ENCODE peak calls at places on chromosomes 12 and 14, in six cellular contexts. I is activated CD8-positive, alpha-beta T cell treated with anti-CD3 and anti-CD28 coated beads for 36 hours; V is Calu3; H is mammary epithelial cell; S is IMR-90; X is uterus. U is an unnamed sample.

GRCh38 chr12:126369487-126370463 is 1304.5 kb downstream of the AACS start:
- DNase-seq in I (no peak), H (no peak), X (no peak), V (no peak), S (no peak), U (no peak)

GRCh38 chr14:44316647-44317432 is 190.2 kb downstream of the FSCB start:
- DNase-seq in H (peak; percentile 96), V (peak; percentile 25), S (peak; percentile 93), I (peak; percentile 55), X (no peak), U (no peak)

GRCh38 chr12:129607756-129608155 is 296.1 kb downstream of the TMEM132D start:
- DNase-seq in I (no peak), S (no peak), X (no peak), V (no peak), H (no peak), U (no peak)

GRCh38 chr12:113197518-113198077 is 12.1 kb downstream of the RITA1 start:
- DNase-seq in H (no peak), V (no peak), S (no peak), I (no peak), X (no peak), U (no peak)

GRCh38 chr14:63231733-63232132 is 27.5 kb downstream of the RHOJ start:
- DNase-seq in S (no peak), V (no peak), I (no peak), H (no peak), X (no peak), U (no peak)

GRCh38 chr12:78863482-78864427 is 819 bp upstream of the SYT1 start:
- DNase-seq in V (peak; percentile 72), I (no peak), X (peak; percentile 60), S (peak; percentile 39), H (peak; percentile 86), U (peak; percentile 55)

GRCh38 chr12:106861984-106862894 is 87.8 kb downstream of the RIC8B start:
- DNase-seq in H (peak; percentile 34), X (no peak), S (peak; percentile 90), I (no peak), V (no peak), U (no peak)

GRCh38 chr12:115451151-115451784 is 767.3 kb upstream of the TBX3 start:
- DNase-seq in H (no peak), I (no peak), S (no peak), X (no peak), V (no peak), U (no peak)

GRCh38 chr14:24310666-24311604 is at the start of gene LTB4R:
- DNase-seq in I (peak; percentile 74), V (no peak), H (peak; percentile 70), X (no peak), S (peak; percentile 73), U (peak; percentile 78)
- TF ChIP-seq CTCF in I (peak; percentile 63), V (no peak), H (peak; percentile 32), X (no peak), S (peak; percentile 26), U (peak; percentile 39)

GRCh38 chr14:35959835-35960234 is 133.7 kb downstream of the BRMS1L start:
- DNase-seq in X (no peak), H (no peak), I (no peak), S (no peak), V (peak; percentile 8), U (no peak)
- TF ChIP-seq CTCF in X (no peak), H (peak; percentile 18), I (no peak), S (no peak), V (no peak), U (no peak)

GRCh38 chr12:19220861-19221466 is 91.4 kb downstream of the PLEKHA5 start:
- DNase-seq in I (no peak), V (no peak), S (peak; percentile 89), H (peak; percentile 89), X (no peak), U (no peak)
- TF ChIP-seq CTCF in I (no peak), V (no peak), S (no peak), H (peak; percentile 6), X (no peak), U (no peak)

GRCh38 chr14:102234331-102235264 is 70.4 kb downstream of the MOK start:
- DNase-seq in X (no peak), H (no peak), V (no peak), S (no peak), I (no peak), U (no peak)

GRCh38 chr14:102233081-102233480 is 71.9 kb downstream of the MOK start:
- DNase-seq in H (no peak), V (no peak), X (no peak), I (no peak), S (no peak), U (no peak)

GRCh38 chr14:102231476-102232347 is 73.3 kb downstream of the MOK start:
- DNase-seq in I (no peak), H (no peak), X (no peak), V (no peak), S (no peak), U (no peak)

GRCh38 chr14:102230481-102231210 is 74.3 kb downstream of the MOK start:
- DNase-seq in X (no peak), H (no peak), S (no peak), I (no peak), V (no peak), U (no peak)

GRCh38 chr14:102232348-102232625 is 72.7 kb downstream of the MOK start:
- DNase-seq in S (no peak), V (no peak), X (no peak), I (no peak), H (no peak), U (no peak)
- TF ChIP-seq CTCF in S (no peak), V (no peak), X (no peak), I (no peak), H (no peak), U (no peak)

GRCh38 chr12:53755451-53756290 is 3.9 kb upstream of the CISTR start:
- DNase-seq in I (no peak), H (no peak), X (no peak), V (no peak), S (no peak), U (no peak)
- TF ChIP-seq CTCF in I (no peak), H (no peak), X (no peak), V (no peak), S (no peak), U (peak; percentile 32)

GRCh38 chr14:100359111-100359510 is 36.0 kb downstream of the SLC25A47 start:
- DNase-seq in H (no peak), I (no peak), X (no peak), V (no peak), S (no peak), U (no peak)

GRCh38 chr14:100361626-100362025 is 38.5 kb downstream of the SLC25A47 start:
- DNase-seq in I (no peak), V (no peak), S (no peak), X (no peak), H (no peak), U (no peak)

GRCh38 chr14:100358396-100358795 is 35.3 kb downstream of the SLC25A47 start:
- DNase-seq in V (no peak), X (no peak), H (no peak), S (no peak), I (no peak), U (no peak)

GRCh38 chr14:100362311-100362927 is 39.3 kb downstream of the SLC25A47 start:
- DNase-seq in X (no peak), S (peak; percentile 77), V (no peak), I (no peak), H (no peak), U (no peak)

GRCh38 chr14:100359881-100360280 is 36.7 kb downstream of the SLC25A47 start:
- DNase-seq in S (no peak), X (no peak), V (no peak), I (no peak), H (no peak), U (no peak)
- TF ChIP-seq CTCF in S (no peak), X (no peak), V (no peak), I (no peak), H (no peak), U (no peak)

U was measured in endothelial cell.